ENCODE peak calls at places on chromosome 17, in eight cellular contexts. S is renal cortical epithelial cell, H is T-helper 1 cell, T is fibroblast of gingiva, P is WERI-Rb-1, V is fibroblast of the aortic adventitia, B is nucleus accumbens, Z is Peyer's patch. Y is an unnamed sample.

GRCh38 chr17:55294042-55294751 is 29.4 kb downstream of the HLF start:
- DNase-seq in S (no peak), H (no peak), T (no peak), P (no peak), V (no peak), B (no peak), Z (no peak), Y (no peak)

GRCh38 chr17:64092952-64093451 is 36.9 kb downstream of the ERN1 start:
- DNase-seq in S (no peak), H (peak; percentile 71), T (peak; percentile 45), P (peak; percentile 62), V (no peak), B (no peak), Z (no peak), Y (no peak)

GRCh38 chr17:18257747-18258355 is 687 bp downstream of the FLII start:
- DNase-seq in S (peak; percentile 45), H (peak; percentile 36), T (peak; percentile 77), P (peak; percentile 68), V (peak; percentile 56), B (peak; percentile 30), Z (peak; percentile 65), Y (peak; percentile 92)

GRCh38 chr17:3961564-3962047 is 2.6 kb downstream of the ATP2A3 start:
- DNase-seq in S (no peak), H (peak; percentile 54), T (no peak), P (no peak), V (no peak), B (no peak), Z (peak; percentile 90), Y (no peak)

GRCh38 chr17:62727916-62728672 is 80.0 kb downstream of the MARCHF10 start:
- DNase-seq in S (no peak), H (no peak), T (no peak), P (no peak), V (no peak), B (no peak), Z (no peak), Y (no peak)

GRCh38 chr17:82892869-82893565 is 53.2 kb upstream of the ZNF750 start:
- DNase-seq in S (no peak), H (peak; percentile 38), T (no peak), P (no peak), V (no peak), B (no peak), Z (peak; percentile 64), Y (no peak)

GRCh38 chr17:42944211-42944610 is 20.0 kb downstream of the AARSD1 start:
- DNase-seq in S (no peak), H (no peak), T (peak; percentile 68), P (no peak), V (peak; percentile 45), B (no peak), Z (no peak), Y (no peak)

GRCh38 chr17:18962494-18962815 is 10.5 kb downstream of the SLC5A10 start:
- DNase-seq in S (no peak), H (no peak), T (no peak), P (no peak), V (no peak), B (no peak), Z (no peak), Y (no peak)

GRCh38 chr17:59046192-59046591 is 60.5 kb downstream of the TRIM37 start:
- DNase-seq in S (no peak), H (no peak), T (peak; percentile 10), P (no peak), V (peak; percentile 63), B (no peak), Z (no peak), Y (no peak)

Y was measured in tibial artery.